ENCODE peak calls at places on chromosome 2, in five cellular contexts. One of them, this sample, is unnamed.

GRCh38 chr2:232235716-232236115 is 142.8 kb upstream of the ALPP start:
- DNase-seq in A549: no peak
- DNase-seq in ovary: no peak
- DNase-seq in Peyer's patch: no peak
- DNase-seq in IMR-90: peak; percentile 12
- DNase-seq in this sample: no peak

GRCh38 chr2:36587556-36587955 is 10.4 kb downstream of the FEZ2 start:
- DNase-seq in ovary: no peak
- DNase-seq in Peyer's patch: no peak
- DNase-seq in A549: no peak
- DNase-seq in IMR-90: peak; percentile 62
- DNase-seq in this sample: no peak

GRCh38 chr2:232338759-232339106 is 39.8 kb upstream of the ALPP start:
- DNase-seq in Peyer's patch: no peak
- DNase-seq in IMR-90: no peak
- DNase-seq in ovary: no peak
- DNase-seq in A549: no peak
- DNase-seq in this sample: no peak

GRCh38 chr2:226079677-226080076 is 680.2 kb downstream of the NYAP2 start:
- DNase-seq in Peyer's patch: no peak
- DNase-seq in A549: no peak
- DNase-seq in ovary: no peak
- DNase-seq in IMR-90: peak; percentile 98
- DNase-seq in this sample: no peak

GRCh38 chr2:134320930-134321329 is 67.1 kb downstream of the MGAT5 start:
- DNase-seq in A549: no peak
- DNase-seq in IMR-90: no peak
- DNase-seq in ovary: no peak
- DNase-seq in Peyer's patch: no peak
- DNase-seq in this sample: no peak

GRCh38 chr2:72153026-72153791 is 5.5 kb upstream of the CYP26B1 start:
- DNase-seq in Peyer's patch: no peak
- DNase-seq in ovary: no peak
- DNase-seq in A549: no peak
- DNase-seq in IMR-90: no peak
- DNase-seq in this sample: no peak

GRCh38 chr2:120732506-120733237 is 3.0 kb upstream of the GLI2 start:
- DNase-seq in A549: no peak
- DNase-seq in IMR-90: no peak
- DNase-seq in Peyer's patch: no peak
- DNase-seq in ovary: no peak
- DNase-seq in this sample: no peak

GRCh38 chr2:238380785-238381184 is 45.9 kb upstream of the ASB1 start:
- DNase-seq in A549: no peak
- DNase-seq in ovary: no peak
- DNase-seq in IMR-90: peak; percentile 74
- DNase-seq in Peyer's patch: no peak
- DNase-seq in this sample: no peak

GRCh38 chr2:10709290-10709939 is 12.0 kb upstream of the ATP6V1C2 start:
- DNase-seq in IMR-90: no peak
- DNase-seq in A549: peak; percentile 47
- DNase-seq in ovary: no peak
- DNase-seq in Peyer's patch: no peak
- DNase-seq in this sample: no peak

GRCh38 chr2:168821992-168822391 is 19.6 kb downstream of the NOSTRIN start:
- DNase-seq in IMR-90: no peak
- DNase-seq in ovary: no peak
- DNase-seq in A549: no peak
- DNase-seq in Peyer's patch: no peak
- DNase-seq in this sample: no peak

GRCh38 chr2:174697267-174697666 is 67.0 kb downstream of the CHRNA1 start:
- DNase-seq in ovary: peak; percentile 31
- DNase-seq in Peyer's patch: no peak
- DNase-seq in IMR-90: peak; percentile 57
- DNase-seq in A549: peak; percentile 91
- DNase-seq in this sample: peak; percentile 52

GRCh38 chr2:95379616-95379925 is 22.9 kb upstream of the FAHD2A start:
- DNase-seq in A549: peak; percentile 19
- DNase-seq in ovary: peak; percentile 18
- DNase-seq in Peyer's patch: peak; percentile 56
- DNase-seq in IMR-90: no peak
- DNase-seq in this sample: no peak

GRCh38 chr2:101946372-101946771 is 45.4 kb upstream of the IL1R2 start:
- DNase-seq in ovary: no peak
- DNase-seq in A549: no peak
- DNase-seq in IMR-90: no peak
- DNase-seq in Peyer's patch: no peak
- DNase-seq in this sample: no peak

GRCh38 chr2:112917856-112918255 is 6.9 kb downstream of the IL37 start:
- DNase-seq in IMR-90: no peak
- DNase-seq in Peyer's patch: no peak
- DNase-seq in ovary: no peak
- DNase-seq in A549: no peak
- DNase-seq in this sample: no peak

GRCh38 chr2:239517686-239518085 is 116.9 kb upstream of the HDAC4 start:
- DNase-seq in A549: no peak
- DNase-seq in ovary: no peak
- DNase-seq in Peyer's patch: no peak
- DNase-seq in IMR-90: no peak
- DNase-seq in this sample: peak; percentile 49

GRCh38 chr2:82968381-82968780 is 1490.7 kb downstream of the SUCLG1 start:
- DNase-seq in ovary: no peak
- DNase-seq in Peyer's patch: no peak
- DNase-seq in IMR-90: no peak
- DNase-seq in A549: no peak
- DNase-seq in this sample: no peak

GRCh38 chr2:240197439-240198139 is 57.1 kb upstream of the OTOS start:
- DNase-seq in A549: no peak
- DNase-seq in Peyer's patch: no peak
- DNase-seq in IMR-90: no peak
- DNase-seq in ovary: peak; percentile 5
- DNase-seq in this sample: no peak

GRCh38 chr2:207926133-207927076 is 98.9 kb downstream of the PLEKHM3 start:
- DNase-seq in Peyer's patch: no peak
- DNase-seq in A549: no peak
- DNase-seq in IMR-90: peak; percentile 85
- DNase-seq in ovary: peak; percentile 71
- DNase-seq in this sample: no peak

GRCh38 chr2:149470046-149470445 is 117.5 kb downstream of the MMADHC start:
- DNase-seq in Peyer's patch: no peak
- DNase-seq in A549: no peak
- DNase-seq in ovary: no peak
- DNase-seq in IMR-90: no peak
- DNase-seq in this sample: no peak

GRCh38 chr2:200479617-200480292 is 30.1 kb downstream of the KCTD18 start:
- DNase-seq in ovary: no peak
- DNase-seq in IMR-90: peak; percentile 87
- DNase-seq in A549: no peak
- DNase-seq in Peyer's patch: no peak
- DNase-seq in this sample: no peak

GRCh38 chr2:37639631-37640030 is 31.8 kb downstream of the CDC42EP3 start:
- DNase-seq in ovary: no peak
- DNase-seq in A549: no peak
- DNase-seq in Peyer's patch: no peak
- DNase-seq in IMR-90: no peak
- DNase-seq in this sample: no peak

GRCh38 chr2:137929504-137929886 is 34.8 kb upstream of the HNMT start:
- DNase-seq in ovary: no peak
- DNase-seq in A549: no peak
- DNase-seq in IMR-90: no peak
- DNase-seq in Peyer's patch: no peak
- DNase-seq in this sample: no peak

GRCh38 chr2:147500229-147500628 is 344.6 kb upstream of the ACVR2A start:
- DNase-seq in ovary: no peak
- DNase-seq in A549: no peak
- DNase-seq in Peyer's patch: no peak
- DNase-seq in IMR-90: no peak
- DNase-seq in this sample: no peak

GRCh38 chr2:38602136-38602731 is 494 bp downstream of the HNRNPLL start:
- DNase-seq in IMR-90: no peak
- DNase-seq in ovary: peak; percentile 56
- DNase-seq in Peyer's patch: peak; percentile 74
- DNase-seq in A549: peak; percentile 35
- DNase-seq in this sample: no peak

GRCh38 chr2:223759569-223760430 is 77.6 kb downstream of the AP1S3 start:
- DNase-seq in A549: peak; percentile 15
- DNase-seq in Peyer's patch: no peak
- DNase-seq in ovary: no peak
- DNase-seq in IMR-90: peak; percentile 54
- DNase-seq in this sample: no peak

GRCh38 chr2:61469424-61470121 is 1.3 kb downstream of the USP34 start:
- DNase-seq in A549: no peak
- DNase-seq in Peyer's patch: no peak
- DNase-seq in IMR-90: peak; percentile 21
- DNase-seq in ovary: no peak
- DNase-seq in this sample: no peak

GRCh38 chr2:61470965-61471904 is at the start of gene USP34:
- DNase-seq in ovary: peak; percentile 93
- DNase-seq in Peyer's patch: peak; percentile 97
- DNase-seq in A549: peak; percentile 75
- DNase-seq in IMR-90: peak; percentile 95
- DNase-seq in this sample: peak; percentile 97

GRCh38 chr2:61478086-61478485 is 7.2 kb upstream of the USP34 start:
- DNase-seq in Peyer's patch: no peak
- DNase-seq in IMR-90: no peak
- DNase-seq in A549: no peak
- DNase-seq in ovary: no peak
- DNase-seq in this sample: no peak

GRCh38 chr2:61470122-61470951 is 550 bp downstream of the USP34 start:
- DNase-seq in IMR-90: no peak
- DNase-seq in Peyer's patch: peak; percentile 93
- DNase-seq in A549: peak; percentile 82
- DNase-seq in ovary: peak; percentile 89
- DNase-seq in this sample: peak; percentile 92

DNA sequence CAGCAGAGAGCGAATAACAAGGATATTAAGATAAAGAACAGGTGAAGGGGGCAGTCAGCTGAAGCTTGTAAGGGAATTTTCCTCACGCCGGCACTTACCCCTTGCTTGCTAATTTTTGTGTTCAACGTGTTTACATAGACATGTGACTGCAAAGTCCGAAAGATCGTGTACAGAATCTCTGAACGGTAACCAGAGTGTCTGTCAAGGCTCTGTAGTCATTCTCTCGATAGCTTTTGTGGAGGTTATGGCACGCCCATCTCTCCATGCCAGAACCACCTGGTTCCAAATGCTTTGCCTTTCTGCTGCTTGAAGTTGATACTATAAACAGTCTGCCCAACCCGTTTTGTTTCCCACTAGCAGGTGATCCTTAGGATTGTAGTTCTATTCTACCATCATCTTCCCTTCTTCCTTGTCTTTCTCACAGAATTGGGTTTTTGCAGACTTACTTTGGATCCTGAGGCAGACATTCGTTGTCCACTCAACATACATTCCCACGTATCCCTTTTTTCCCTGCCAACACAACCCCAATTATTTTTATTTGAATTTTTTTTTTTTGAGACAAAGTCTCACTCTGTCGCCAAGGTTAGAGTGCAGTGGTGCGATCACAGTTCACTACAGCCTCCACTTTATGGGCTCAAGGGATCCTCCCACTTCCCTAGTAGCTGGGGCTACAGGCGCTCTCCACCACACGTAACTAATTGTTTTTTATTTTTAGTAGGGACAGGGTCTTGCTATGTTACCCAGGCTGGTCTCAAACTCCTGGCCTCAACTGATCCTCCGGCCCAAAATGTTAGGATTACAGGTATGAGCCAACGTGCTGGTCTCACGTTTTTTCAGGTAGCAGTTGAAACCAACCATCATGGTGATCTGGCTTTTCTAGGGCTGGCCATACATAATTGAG is 1.3 kb upstream of the USP34 start:
- DNase-seq in IMR-90: peak; percentile 29
- DNase-seq in ovary: no peak
- DNase-seq in Peyer's patch: no peak
- DNase-seq in A549: no peak
- DNase-seq in this sample: no peak
- TF ChIP-seq POLR2A in IMR-90: peak; percentile 12
- TF ChIP-seq POLR2A in ovary: no peak
- TF ChIP-seq POLR2A in Peyer's patch: no peak
- TF ChIP-seq POLR2A in A549: no peak
- TF ChIP-seq POLR2A in this sample: no peak

DNA sequence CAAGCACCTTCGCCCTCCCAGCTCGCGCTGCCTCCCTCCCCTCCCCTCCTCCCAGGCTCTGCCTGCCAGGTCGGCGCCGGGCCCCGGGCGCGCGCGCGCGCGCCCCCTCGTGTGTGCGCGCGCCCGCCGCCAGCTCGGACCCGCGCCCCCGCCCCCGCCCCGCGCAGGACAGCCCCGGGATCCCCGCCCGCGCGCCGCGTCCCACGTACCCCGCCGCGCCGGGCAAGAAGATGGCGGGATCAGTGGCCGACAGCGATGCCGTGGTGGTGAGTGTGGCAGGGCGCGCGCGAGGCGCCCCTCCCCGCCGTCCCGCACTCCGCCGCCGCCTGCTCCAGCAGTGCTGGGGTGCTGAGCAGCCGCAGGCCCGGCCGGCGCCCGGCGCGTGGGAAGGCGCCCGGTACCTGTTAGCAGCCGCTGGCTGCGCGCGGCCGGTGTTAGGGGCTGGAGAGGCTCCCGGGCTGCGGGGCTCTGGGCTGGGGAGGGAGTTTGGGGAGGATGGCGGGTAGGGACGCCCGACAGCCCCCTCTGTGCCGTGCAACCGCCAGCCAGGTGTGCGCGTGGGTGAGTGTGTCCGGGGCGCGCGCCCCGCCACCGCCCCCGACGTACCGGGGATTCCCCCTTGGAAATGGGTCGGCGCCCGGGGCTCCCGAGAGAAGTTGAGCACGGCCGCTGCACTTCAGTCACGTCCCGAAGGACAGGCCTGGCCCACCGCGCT is 511 bp downstream of the LGALSL start:
- DNase-seq in Peyer's patch: no peak
- DNase-seq in A549: peak; percentile 68
- DNase-seq in ovary: peak; percentile 71
- DNase-seq in IMR-90: peak; percentile 36
- DNase-seq in this sample: peak; percentile 75
- TF ChIP-seq POLR2A in Peyer's patch: no peak
- TF ChIP-seq POLR2A in A549: no peak
- TF ChIP-seq POLR2A in ovary: no peak
- TF ChIP-seq POLR2A in IMR-90: no peak
- TF ChIP-seq POLR2A in this sample: no peak

GRCh38 chr2:111662039-111662740 is 221.8 kb downstream of the ANAPC1 start:
- DNase-seq in A549: no peak
- DNase-seq in Peyer's patch: no peak
- DNase-seq in ovary: no peak
- DNase-seq in IMR-90: peak; percentile 68
- DNase-seq in this sample: no peak
- TF ChIP-seq POLR2A in A549: no peak
- TF ChIP-seq POLR2A in Peyer's patch: no peak
- TF ChIP-seq POLR2A in ovary: no peak
- TF ChIP-seq POLR2A in IMR-90: no peak
- TF ChIP-seq POLR2A in this sample: no peak

DNA sequence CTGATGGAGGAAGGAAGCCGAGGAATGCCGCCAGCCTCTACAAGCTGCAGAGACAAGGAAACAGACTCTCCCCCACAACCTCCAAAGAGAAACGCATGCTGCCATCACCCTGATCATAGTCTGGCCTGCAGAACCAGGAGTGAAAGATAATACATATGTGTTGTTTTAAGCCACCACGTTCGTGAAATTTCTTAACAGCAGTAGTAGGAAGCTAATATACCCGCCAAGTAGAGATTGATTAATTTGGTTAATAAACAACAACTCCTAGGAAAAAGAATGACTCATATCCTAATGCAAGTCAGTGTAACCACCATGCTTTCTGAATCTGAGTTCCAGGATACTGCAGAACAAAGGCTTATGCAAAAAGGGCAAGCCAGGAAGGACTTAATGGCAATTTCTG is 36.6 kb downstream of the LONRF2 start:
- DNase-seq in A549: no peak
- DNase-seq in IMR-90: peak; percentile 83
- DNase-seq in ovary: no peak
- DNase-seq in Peyer's patch: no peak
- DNase-seq in this sample: no peak
- TF ChIP-seq POLR2A in A549: no peak
- TF ChIP-seq POLR2A in IMR-90: no peak
- TF ChIP-seq POLR2A in ovary: no peak
- TF ChIP-seq POLR2A in Peyer's patch: no peak
- TF ChIP-seq POLR2A in this sample: no peak